ENCODE peak calls at places on chromosome X, in nine cellular contexts. E is CD8-positive, alpha-beta T cell; O is left lung; D is activated naive CD8-positive, alpha-beta T cell treated with anti-CD3 and anti-CD28 coated beads, Interleukin-2, amount 50 U/mL, for 24 hours; Z is naive thymus-derived CD4-positive, alpha-beta T cell; K is left colon; W is omental fat pad; X is stimulated activated naive B cell treated with anti-CD40 and anti-IgM and Interleukin-4, amounts not matched to agents 10 μg/mL and 1 μg/mL and 100 μg/mL, for 72 hours; A is activated naive CD4-positive, alpha-beta T cell treated with anti-CD3 and anti-CD28 coated beads, Interleukin-2, amount 50 U/mL, for 72 hours. U is an unnamed sample.

GRCh38 chrX:82591421-82591820 is 916.7 kb upstream of the POU3F4 start:
- ATAC-seq in E (no peak), O (no peak), D (no peak), Z (no peak), K (no peak), W (no peak), X (no peak), A (no peak), U (no peak)

GRCh38 chrX:113699939-113700338 is 859.3 kb upstream of the AMOT start:
- ATAC-seq in E (no peak), O (no peak), D (no peak), Z (no peak), K (no peak), W (no peak), X (no peak), A (no peak), U (no peak)

GRCh38 chrX:65644621-65645287 is 22.7 kb upstream of the MSN start:
- ATAC-seq in E (peak), O (peak), D (peak), Z (peak), K (peak), W (peak), X (no peak), A (peak), U (no peak)

GRCh38 chrX:18410038-18410437 is 15.4 kb upstream of the CDKL5 start:
- ATAC-seq in E (no peak), O (peak), D (no peak), Z (no peak), K (peak), W (no peak), X (no peak), A (no peak), U (no peak)

GRCh38 chrX:28659269-28659668 is 72.0 kb downstream of the IL1RAPL1 start:
- ATAC-seq in E (no peak), O (no peak), D (no peak), Z (no peak), K (no peak), W (no peak), X (no peak), A (no peak), U (no peak)

GRCh38 chrX:104183685-104184084 is 17.4 kb downstream of the FAM199X start:
- ATAC-seq in E (no peak), O (no peak), D (no peak), Z (no peak), K (no peak), W (no peak), X (no peak), A (peak), U (no peak)

GRCh38 chrX:57977992-57978391 is 67.7 kb upstream of the ZXDA start:
- ATAC-seq in E (no peak), O (no peak), D (no peak), Z (no peak), K (no peak), W (no peak), X (no peak), A (no peak), U (no peak)

GRCh38 chrX:367866-368265 is 18.8 kb downstream of the PPP2R3B start:
- ATAC-seq in E (no peak), O (no peak), D (no peak), Z (no peak), K (no peak), W (no peak), X (no peak), A (no peak), U (no peak)

GRCh38 chrX:150767475-150768131 is 74.4 kb downstream of the MTMR1 start:
- ATAC-seq in E (no peak), O (peak), D (peak), Z (peak), K (no peak), W (peak), X (no peak), A (peak), U (no peak)

GRCh38 chrX:138691186-138691585 is 20.3 kb downstream of the FGF13 start:
- ATAC-seq in E (no peak), O (no peak), D (no peak), Z (no peak), K (no peak), W (peak), X (no peak), A (no peak), U (no peak)

GRCh38 chrX:154693394-154693793 is 40.0 kb upstream of the CTAG2 start:
- ATAC-seq in E (peak), O (no peak), D (no peak), Z (peak), K (no peak), W (no peak), X (no peak), A (peak), U (no peak)

GRCh38 chrX:3567681-3568080 is 145.8 kb downstream of the PRKX start:
- ATAC-seq in E (no peak), O (no peak), D (no peak), Z (no peak), K (no peak), W (no peak), X (no peak), A (no peak), U (no peak)

GRCh38 chrX:19794690-19795089 is 92.7 kb downstream of the SH3KBP1 start:
- ATAC-seq in E (no peak), O (no peak), D (no peak), Z (no peak), K (no peak), W (no peak), X (no peak), A (no peak), U (no peak)

GRCh38 chrX:45295587-45295986 is 94.9 kb upstream of the DIPK2B start:
- ATAC-seq in E (no peak), O (no peak), D (no peak), Z (no peak), K (peak), W (no peak), X (no peak), A (no peak), U (no peak)

GRCh38 chrX:152865232-152865920 is 32.5 kb upstream of the ZNF185 start:
- ATAC-seq in E (no peak), O (no peak), D (no peak), Z (no peak), K (no peak), W (no peak), X (no peak), A (no peak), U (no peak)

GRCh38 chrX:121562616-121563015 is 515.2 kb downstream of the GLUD2 start:
- ATAC-seq in E (no peak), O (no peak), D (no peak), Z (no peak), K (no peak), W (no peak), X (no peak), A (no peak), U (no peak)

GRCh38 chrX:28586291-28586690 is 955 bp upstream of the IL1RAPL1 start:
- ATAC-seq in E (no peak), O (no peak), D (no peak), Z (no peak), K (no peak), W (no peak), X (no peak), A (no peak), U (no peak)

GRCh38 chrX:55623100-55623499 is at the start of gene FOXR2:
- ATAC-seq in E (no peak), O (no peak), D (no peak), Z (no peak), K (no peak), W (no peak), X (no peak), A (no peak), U (no peak)

GRCh38 chrX:42832764-42833549 is 55.0 kb upstream of the PPP1R2C start:
- ATAC-seq in E (no peak), O (no peak), D (no peak), Z (no peak), K (peak), W (no peak), X (no peak), A (no peak), U (no peak)

GRCh38 chrX:15956684-15957083 is 102.1 kb upstream of the AP1S2 start:
- ATAC-seq in E (no peak), O (no peak), D (no peak), Z (no peak), K (no peak), W (no peak), X (no peak), A (no peak), U (no peak)

U was measured in stimulated activated memory B cell treated with anti-CD40 and anti-IgM and Interleukin-4, amounts not matched to agents 10 μg/mL and 1 μg/mL and 100 μg/mL, for 72 hours.